ENCODE peak calls at places on chromosomes 1 and 21, in seven cellular contexts. One of them, this sample, is unnamed.

GRCh38 chr1:165827199-165828102 is at the start of gene UCK2:
- DNase-seq in H1: peak
- DNase-seq in IMR-90: peak
- DNase-seq in trophoblast cell: peak
- DNase-seq in mesendoderm: peak
- DNase-seq in H9: peak
- DNase-seq in mesenchymal stem cell: peak
- DNase-seq in this sample: peak

GRCh38 chr1:234108921-234109320 is 204.4 kb downstream of the SLC35F3 start:
- DNase-seq in mesenchymal stem cell: no peak
- DNase-seq in H1: no peak
- DNase-seq in trophoblast cell: peak
- DNase-seq in mesendoderm: no peak
- DNase-seq in IMR-90: peak
- DNase-seq in H9: no peak
- DNase-seq in this sample: no peak

GRCh38 chr21:35342440-35342839 is 293.3 kb upstream of the RUNX1 start:
- DNase-seq in mesendoderm: no peak
- DNase-seq in H1: no peak
- DNase-seq in IMR-90: no peak
- DNase-seq in H9: no peak
- DNase-seq in mesenchymal stem cell: no peak
- DNase-seq in trophoblast cell: no peak
- DNase-seq in this sample: no peak

GRCh38 chr1:205589618-205590456 is 42.0 kb downstream of the ELK4 start:
- DNase-seq in IMR-90: no peak
- DNase-seq in H1: no peak
- DNase-seq in trophoblast cell: no peak
- DNase-seq in mesenchymal stem cell: no peak
- DNase-seq in mesendoderm: no peak
- DNase-seq in H9: no peak
- DNase-seq in this sample: no peak

GRCh38 chr1:169491845-169492281 is 6.1 kb upstream of the SLC19A2 start:
- DNase-seq in IMR-90: peak
- DNase-seq in mesendoderm: no peak
- DNase-seq in mesenchymal stem cell: no peak
- DNase-seq in H9: no peak
- DNase-seq in H1: no peak
- DNase-seq in trophoblast cell: no peak
- DNase-seq in this sample: no peak

GRCh38 chr1:39995973-39996393 is 41.0 kb downstream of the MFSD2A start:
- DNase-seq in H1: no peak
- DNase-seq in trophoblast cell: peak
- DNase-seq in H9: no peak
- DNase-seq in IMR-90: no peak
- DNase-seq in mesenchymal stem cell: no peak
- DNase-seq in mesendoderm: no peak
- DNase-seq in this sample: no peak

GRCh38 chr1:83773059-83773458 is 225.9 kb downstream of the TTLL7 start:
- DNase-seq in IMR-90: no peak
- DNase-seq in mesenchymal stem cell: no peak
- DNase-seq in mesendoderm: no peak
- DNase-seq in H1: no peak
- DNase-seq in trophoblast cell: no peak
- DNase-seq in H9: no peak
- DNase-seq in this sample: no peak

GRCh38 chr1:220698607-220699016 is 8.4 kb downstream of the C1orf115 start:
- DNase-seq in IMR-90: no peak
- DNase-seq in trophoblast cell: peak
- DNase-seq in mesendoderm: no peak
- DNase-seq in H9: no peak
- DNase-seq in mesenchymal stem cell: no peak
- DNase-seq in H1: no peak
- DNase-seq in this sample: no peak

GRCh38 chr1:167273027-167273800 is 52.5 kb downstream of the POU2F1 start:
- DNase-seq in H9: no peak
- DNase-seq in IMR-90: peak
- DNase-seq in mesendoderm: no peak
- DNase-seq in mesenchymal stem cell: peak
- DNase-seq in trophoblast cell: no peak
- DNase-seq in H1: no peak
- DNase-seq in this sample: no peak

GRCh38 chr1:221708987-221709386 is 32.9 kb downstream of the DUSP10 start:
- DNase-seq in IMR-90: peak
- DNase-seq in H9: no peak
- DNase-seq in mesendoderm: peak
- DNase-seq in H1: no peak
- DNase-seq in trophoblast cell: peak
- DNase-seq in mesenchymal stem cell: peak
- DNase-seq in this sample: peak

GRCh38 chr1:185996211-185996610 is 262.0 kb downstream of the HMCN1 start:
- DNase-seq in H1: no peak
- DNase-seq in trophoblast cell: peak
- DNase-seq in H9: no peak
- DNase-seq in mesendoderm: no peak
- DNase-seq in IMR-90: peak
- DNase-seq in mesenchymal stem cell: peak
- DNase-seq in this sample: no peak

GRCh38 chr1:204556458-204557052 is 40.3 kb downstream of the MDM4 start:
- DNase-seq in mesendoderm: no peak
- DNase-seq in mesenchymal stem cell: no peak
- DNase-seq in IMR-90: peak
- DNase-seq in trophoblast cell: no peak
- DNase-seq in H1: no peak
- DNase-seq in H9: no peak
- DNase-seq in this sample: no peak

GRCh38 chr21:33848252-33848953 is 67.2 kb downstream of the ATP5PO start:
- DNase-seq in H1: no peak
- DNase-seq in mesenchymal stem cell: no peak
- DNase-seq in mesendoderm: no peak
- DNase-seq in H9: no peak
- DNase-seq in IMR-90: no peak
- DNase-seq in trophoblast cell: peak
- DNase-seq in this sample: no peak

GRCh38 chr1:204148098-204148406 is 3.8 kb downstream of the ETNK2 start:
- DNase-seq in trophoblast cell: no peak
- DNase-seq in H9: no peak
- DNase-seq in mesenchymal stem cell: no peak
- DNase-seq in IMR-90: no peak
- DNase-seq in mesendoderm: no peak
- DNase-seq in H1: no peak
- DNase-seq in this sample: no peak

GRCh38 chr21:36627242-36627641 is 71.7 kb upstream of the SIM2 start:
- DNase-seq in IMR-90: peak
- DNase-seq in mesenchymal stem cell: no peak
- DNase-seq in H9: no peak
- DNase-seq in trophoblast cell: peak
- DNase-seq in H1: no peak
- DNase-seq in mesendoderm: no peak
- DNase-seq in this sample: no peak

GRCh38 chr21:35738342-35738961 is 321.9 kb downstream of the SETD4 start:
- DNase-seq in IMR-90: peak
- DNase-seq in mesendoderm: no peak
- DNase-seq in H1: no peak
- DNase-seq in mesenchymal stem cell: peak
- DNase-seq in H9: no peak
- DNase-seq in trophoblast cell: no peak
- DNase-seq in this sample: no peak

GRCh38 chr1:53393325-53393792 is 65.5 kb upstream of the LRP8 start:
- DNase-seq in IMR-90: peak
- DNase-seq in H1: peak
- DNase-seq in mesenchymal stem cell: peak
- DNase-seq in mesendoderm: peak
- DNase-seq in trophoblast cell: peak
- DNase-seq in H9: peak
- DNase-seq in this sample: peak

GRCh38 chr1:247156787-247157232 is 15.0 kb downstream of the ZNF124 start:
- DNase-seq in H9: no peak
- DNase-seq in IMR-90: no peak
- DNase-seq in mesenchymal stem cell: peak
- DNase-seq in trophoblast cell: no peak
- DNase-seq in mesendoderm: peak
- DNase-seq in H1: no peak
- DNase-seq in this sample: no peak

GRCh38 chr1:157961805-157962762 is 31.4 kb upstream of the KIRREL1 start:
- DNase-seq in mesenchymal stem cell: peak
- DNase-seq in H1: no peak
- DNase-seq in H9: no peak
- DNase-seq in trophoblast cell: peak
- DNase-seq in mesendoderm: peak
- DNase-seq in IMR-90: peak
- DNase-seq in this sample: no peak

GRCh38 chr21:43364851-43365424 is 62.0 kb downstream of the SIK1 start:
- DNase-seq in H9: no peak
- DNase-seq in mesendoderm: no peak
- DNase-seq in trophoblast cell: no peak
- DNase-seq in mesenchymal stem cell: no peak
- DNase-seq in H1: no peak
- DNase-seq in IMR-90: no peak
- DNase-seq in this sample: no peak

GRCh38 chr1:88935522-88936222 is 44.3 kb upstream of the GTF2B start:
- DNase-seq in H1: no peak
- DNase-seq in mesenchymal stem cell: peak
- DNase-seq in trophoblast cell: peak
- DNase-seq in IMR-90: peak
- DNase-seq in H9: no peak
- DNase-seq in mesendoderm: peak
- DNase-seq in this sample: peak

DNA sequence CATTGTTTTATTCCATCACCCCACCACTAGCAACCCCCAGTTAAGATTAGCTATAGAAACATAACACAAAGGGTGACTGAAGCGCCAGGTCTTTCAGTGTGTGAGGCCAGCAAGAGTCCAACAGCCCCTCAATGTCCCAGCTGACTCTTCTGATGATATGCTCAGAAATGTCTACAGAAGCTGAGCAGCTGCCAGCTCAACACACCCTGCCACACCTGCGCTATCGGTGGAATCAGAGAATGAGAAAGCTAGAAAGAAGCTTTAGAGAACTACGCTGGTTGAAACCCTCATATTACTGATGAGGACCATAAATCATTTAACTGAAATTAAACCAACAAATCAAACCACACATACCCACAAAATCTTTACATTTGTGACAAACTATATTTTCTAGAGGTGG is 116.2 kb downstream of the SLC45A1 start:
- DNase-seq in mesendoderm: no peak
- DNase-seq in H9: no peak
- DNase-seq in trophoblast cell: no peak
- DNase-seq in mesenchymal stem cell: no peak
- DNase-seq in H1: no peak
- DNase-seq in IMR-90: no peak
- DNase-seq in this sample: no peak
- H3K18ac ChIP-seq in mesendoderm: no peak
- H3K18ac ChIP-seq in H9: no peak
- H3K18ac ChIP-seq in trophoblast cell: no peak
- H3K18ac ChIP-seq in mesenchymal stem cell: no peak
- H3K18ac ChIP-seq in H1: no peak
- H3K18ac ChIP-seq in IMR-90: no peak
- H3K18ac ChIP-seq in this sample: no peak

GRCh38 chr1:30256911-30257310 is 466.5 kb downstream of the MATN1 start:
- DNase-seq in IMR-90: no peak
- DNase-seq in mesenchymal stem cell: no peak
- DNase-seq in trophoblast cell: no peak
- DNase-seq in H1: no peak
- DNase-seq in H9: no peak
- DNase-seq in mesendoderm: no peak
- DNase-seq in this sample: no peak
- H3K18ac ChIP-seq in IMR-90: no peak
- H3K18ac ChIP-seq in mesenchymal stem cell: no peak
- H3K18ac ChIP-seq in trophoblast cell: no peak
- H3K18ac ChIP-seq in H1: no peak
- H3K18ac ChIP-seq in H9: no peak
- H3K18ac ChIP-seq in mesendoderm: no peak
- H3K18ac ChIP-seq in this sample: no peak

GRCh38 chr1:21292991-21293536 is 2.8 kb upstream of the ECE1 start:
- DNase-seq in H9: no peak
- DNase-seq in mesendoderm: no peak
- DNase-seq in trophoblast cell: no peak
- DNase-seq in IMR-90: no peak
- DNase-seq in H1: no peak
- DNase-seq in mesenchymal stem cell: no peak
- DNase-seq in this sample: no peak

GRCh38 chr1:21293537-21294265 is 3.4 kb upstream of the ECE1 start:
- DNase-seq in mesendoderm: no peak
- DNase-seq in mesenchymal stem cell: no peak
- DNase-seq in IMR-90: no peak
- DNase-seq in trophoblast cell: no peak
- DNase-seq in H1: no peak
- DNase-seq in H9: no peak
- DNase-seq in this sample: no peak

GRCh38 chr1:21291964-21292363 is 1.7 kb upstream of the ECE1 start:
- DNase-seq in IMR-90: no peak
- DNase-seq in mesendoderm: no peak
- DNase-seq in trophoblast cell: no peak
- DNase-seq in mesenchymal stem cell: no peak
- DNase-seq in H1: no peak
- DNase-seq in H9: no peak
- DNase-seq in this sample: no peak

GRCh38 chr1:21291184-21291583 is 921 bp upstream of the ECE1 start:
- DNase-seq in H1: no peak
- DNase-seq in H9: no peak
- DNase-seq in IMR-90: no peak
- DNase-seq in trophoblast cell: no peak
- DNase-seq in mesenchymal stem cell: no peak
- DNase-seq in mesendoderm: no peak
- DNase-seq in this sample: no peak

GRCh38 chr1:21292503-21292990 is 2.3 kb upstream of the ECE1 start:
- DNase-seq in mesendoderm: no peak
- DNase-seq in IMR-90: no peak
- DNase-seq in H9: no peak
- DNase-seq in trophoblast cell: no peak
- DNase-seq in H1: no peak
- DNase-seq in mesenchymal stem cell: peak
- DNase-seq in this sample: no peak
- H3K18ac ChIP-seq in mesendoderm: no peak
- H3K18ac ChIP-seq in IMR-90: no peak
- H3K18ac ChIP-seq in H9: no peak
- H3K18ac ChIP-seq in trophoblast cell: no peak
- H3K18ac ChIP-seq in H1: no peak
- H3K18ac ChIP-seq in mesenchymal stem cell: no peak
- H3K18ac ChIP-seq in this sample: no peak

GRCh38 chr1:111511362-111511761 is 7.9 kb upstream of the ADORA3 start:
- DNase-seq in IMR-90: no peak
- DNase-seq in mesenchymal stem cell: no peak
- DNase-seq in H1: no peak
- DNase-seq in mesendoderm: no peak
- DNase-seq in H9: no peak
- DNase-seq in trophoblast cell: no peak
- DNase-seq in this sample: no peak
- H3K18ac ChIP-seq in IMR-90: no peak
- H3K18ac ChIP-seq in mesenchymal stem cell: no peak
- H3K18ac ChIP-seq in H1: no peak
- H3K18ac ChIP-seq in mesendoderm: no peak
- H3K18ac ChIP-seq in H9: no peak
- H3K18ac ChIP-seq in trophoblast cell: no peak
- H3K18ac ChIP-seq in this sample: no peak

GRCh38 chr1:12179111-12179519 is 12.3 kb downstream of the TNFRSF1B start:
- DNase-seq in H9: no peak
- DNase-seq in IMR-90: peak
- DNase-seq in mesendoderm: no peak
- DNase-seq in H1: no peak
- DNase-seq in mesenchymal stem cell: peak
- DNase-seq in trophoblast cell: peak
- DNase-seq in this sample: no peak
- H3K18ac ChIP-seq in H9: no peak
- H3K18ac ChIP-seq in IMR-90: peak
- H3K18ac ChIP-seq in mesendoderm: no peak
- H3K18ac ChIP-seq in H1: no peak
- H3K18ac ChIP-seq in mesenchymal stem cell: peak
- H3K18ac ChIP-seq in trophoblast cell: no peak
- H3K18ac ChIP-seq in this sample: peak